ENCODE peak calls at places on chromosomes 12 and 14, in four cellular contexts. V is GM12878, W is K562, Z is HepG2. T is an unnamed sample.

GRCh38 chr14:98445736-98446135 is 826.3 kb downstream of the BCL11B start:
- DNase-seq in V (no peak), W (no peak), Z (no peak), T (no peak)

GRCh38 chr12:115114140-115114539 is 430.2 kb upstream of the TBX3 start:
- DNase-seq in V (no peak), W (no peak), Z (no peak), T (no peak)

GRCh38 chr14:95220663-95221231 is 63.4 kb upstream of the DICER1 start:
- DNase-seq in V (no peak), W (no peak), Z (no peak), T (no peak)

GRCh38 chr12:27946396-27946795 is 26.1 kb downstream of the PTHLH start:
- DNase-seq in V (no peak), W (no peak), Z (no peak), T (no peak)

GRCh38 chr14:70894868-70895267 is 12.4 kb upstream of the PCNX1 start:
- DNase-seq in V (no peak), W (no peak), Z (peak; percentile 96), T (no peak)

GRCh38 chr12:53508534-53509199 is 1.4 kb upstream of the NPFF start:
- DNase-seq in V (peak; percentile 60), W (peak; percentile 78), Z (peak; percentile 72), T (peak; percentile 85)

GRCh38 chr12:47867496-47867941 is 37.3 kb downstream of the VDR start:
- DNase-seq in V (no peak), W (peak; percentile 56), Z (no peak), T (peak; percentile 37)

GRCh38 chr14:64878775-64879634 is 702 bp downstream of the SPTB start:
- DNase-seq in V (no peak), W (peak; percentile 18), Z (no peak), T (peak; percentile 23)

GRCh38 chr12:57487597-57488396 is at the start of gene MARS1:
- DNase-seq in V (peak; percentile 95), W (peak; percentile 81), Z (peak; percentile 96), T (peak; percentile 94)

GRCh38 chr12:94621662-94622359 is 28.5 kb downstream of the TMCC3 start:
- DNase-seq in V (peak; percentile 87), W (no peak), Z (no peak), T (no peak)

GRCh38 chr14:94588311-94588710 is 7.1 kb downstream of the SERPINA5 start:
- DNase-seq in V (no peak), W (no peak), Z (no peak), T (no peak)

GRCh38 chr12:95239216-95239615 is 21.6 kb downstream of the VEZT start:
- DNase-seq in V (no peak), W (no peak), Z (peak; percentile 37), T (no peak)

GRCh38 chr12:84174115-84174514 is 738.5 kb downstream of the SLC6A15 start:
- DNase-seq in V (no peak), W (no peak), Z (no peak), T (no peak)
- TF ChIP-seq CHD4 in V (no peak), W (no peak), Z (no peak), T (no peak)

GRCh38 chr12:31887109-31887811 is 72.0 kb upstream of the RESF1 start:
- DNase-seq in V (no peak), W (no peak), Z (no peak), T (no peak)
- TF ChIP-seq BHLHE40 in V (no peak), W (no peak), Z (no peak), T (no peak)

GRCh38 chr12:92581579-92581978 is 121.2 kb upstream of the PLEKHG7 start:
- DNase-seq in V (no peak), W (no peak), Z (no peak), T (no peak)

GRCh38 chr12:92585106-92585775 is 117.5 kb upstream of the PLEKHG7 start:
- DNase-seq in V (no peak), W (no peak), Z (no peak), T (no peak)

GRCh38 chr12:92582466-92582865 is 120.3 kb upstream of the PLEKHG7 start:
- DNase-seq in V (no peak), W (no peak), Z (no peak), T (no peak)

GRCh38 chr12:92583910-92584309 is 118.9 kb upstream of the PLEKHG7 start:
- DNase-seq in V (no peak), W (no peak), Z (no peak), T (no peak)

GRCh38 chr12:92582888-92583287 is 119.9 kb upstream of the PLEKHG7 start:
- DNase-seq in V (no peak), W (no peak), Z (no peak), T (no peak)
- TF ChIP-seq CHD4 in V (no peak), W (no peak), Z (no peak), T (no peak)

GRCh38 chr12:126258190-126258589 is 1193.0 kb downstream of the AACS start:
- DNase-seq in V (no peak), W (no peak), Z (no peak), T (no peak)
- TF ChIP-seq BHLHE40 in V (no peak), W (no peak), Z (no peak), T (no peak)

DNA sequence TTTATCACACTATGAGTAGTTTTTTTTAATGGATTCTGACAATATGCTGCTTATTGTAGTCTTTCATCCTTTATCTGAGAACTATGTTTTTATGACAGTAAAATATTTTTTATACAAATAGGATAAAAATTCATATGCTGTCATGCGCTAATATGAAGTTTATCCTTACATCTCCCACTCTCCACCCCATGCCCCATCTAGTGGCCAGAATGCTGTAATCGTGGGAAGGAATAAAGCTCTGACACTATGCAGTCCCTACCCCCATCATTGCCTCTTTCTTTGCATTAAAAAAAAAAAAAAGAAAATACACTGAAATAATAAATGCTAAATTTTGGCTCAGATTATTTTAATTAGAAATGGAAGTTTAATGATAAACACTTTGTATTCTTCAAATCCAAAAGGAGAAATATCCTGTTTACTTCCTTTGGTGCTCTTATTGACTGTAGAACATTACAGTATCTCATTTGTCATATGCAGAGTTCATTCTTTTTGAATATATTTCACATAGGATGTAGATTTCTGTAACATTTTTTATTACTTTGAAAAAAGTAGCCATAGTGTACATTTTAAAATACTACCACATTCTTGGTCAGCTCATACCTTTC is 145.9 kb upstream of the SLCO1C1 start:
- DNase-seq in V (no peak), W (no peak), Z (peak; percentile 4), T (peak; percentile 30)
- TF ChIP-seq CHD4 in V (no peak), W (no peak), Z (no peak), T (no peak)

GRCh38 chr12:13288501-13288900 is 92.0 kb downstream of the EMP1 start:
- DNase-seq in V (no peak), W (peak; percentile 42), Z (no peak), T (no peak)
- TF ChIP-seq BHLHE40 in V (no peak), W (no peak), Z (no peak), T (no peak)

DNA sequence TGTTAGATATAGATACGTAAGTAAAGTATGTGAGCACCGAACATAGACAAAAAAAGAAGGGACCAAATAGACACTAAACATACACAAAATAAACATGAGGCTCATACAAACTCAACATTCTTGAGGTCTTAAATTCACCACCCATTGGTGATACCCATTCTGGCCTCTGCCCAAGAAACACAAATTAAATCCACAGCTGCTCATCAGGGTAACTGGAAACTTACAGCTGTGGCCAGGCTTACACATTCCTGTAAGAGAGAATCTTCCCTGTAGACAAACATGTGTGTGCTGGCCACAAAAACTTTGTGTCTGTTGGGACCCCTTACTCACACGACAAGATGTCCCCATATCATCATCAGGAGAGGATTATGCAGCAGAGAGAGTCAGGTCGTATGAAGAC is 22.4 kb downstream of the MAGOHB start:
- DNase-seq in V (no peak), W (no peak), Z (no peak), T (no peak)
- TF ChIP-seq CHD4 in V (no peak), W (no peak), Z (no peak), T (no peak)

GRCh38 chr14:85056228-85056627 is 473.7 kb upstream of the FLRT2 start:
- DNase-seq in V (no peak), W (no peak), Z (no peak), T (no peak)

GRCh38 chr14:85060116-85060515 is 469.8 kb upstream of the FLRT2 start:
- DNase-seq in V (no peak), W (no peak), Z (no peak), T (no peak)

GRCh38 chr14:85058170-85058569 is 471.8 kb upstream of the FLRT2 start:
- DNase-seq in V (no peak), W (no peak), Z (no peak), T (no peak)

GRCh38 chr14:85054178-85054577 is 475.8 kb upstream of the FLRT2 start:
- DNase-seq in V (no peak), W (no peak), Z (no peak), T (no peak)

GRCh38 chr14:85057266-85057665 is 472.7 kb upstream of the FLRT2 start:
- DNase-seq in V (no peak), W (no peak), Z (no peak), T (no peak)
- TF ChIP-seq BHLHE40 in V (no peak), W (no peak), Z (no peak), T (no peak)

DNA sequence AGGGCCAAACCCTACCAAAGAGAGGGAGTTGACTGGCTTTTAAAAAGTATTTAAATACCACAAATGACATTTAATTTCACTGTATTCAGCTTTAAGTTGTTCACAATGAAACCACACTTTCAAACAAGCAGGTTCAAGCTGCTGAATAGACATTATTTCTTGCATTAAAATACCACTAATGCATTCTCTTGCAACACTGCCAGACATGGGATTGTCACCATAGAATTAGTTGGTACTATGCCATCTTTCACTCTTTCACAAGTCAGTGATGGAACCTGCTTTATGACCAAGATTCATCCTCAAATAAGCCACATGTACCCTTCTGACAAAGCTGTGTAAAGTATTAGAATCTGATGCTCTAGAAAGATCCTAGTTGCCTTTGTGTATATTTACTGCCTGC is 239.4 kb downstream of the PAWR start:
- DNase-seq in V (no peak), W (no peak), Z (no peak), T (no peak)
- TF ChIP-seq CHD4 in V (no peak), W (no peak), Z (no peak), T (no peak)

GRCh38 chr12:92304335-92305066 is 158.9 kb upstream of the BTG1 start:
- DNase-seq in V (no peak), W (no peak), Z (no peak), T (no peak)
- TF ChIP-seq BHLHE40 in V (no peak), W (no peak), Z (no peak), T (no peak)